ENCODE peak calls at places on chromosomes 6 and 20, in nine cellular contexts. L is uterus, J is left lung, K is gastrocnemius medialis, T is IMR-90, H is PC-9, A is upper lobe of right lung, X is HCT116, E is ascending aorta. B is an unnamed sample. For H3K4me1, the result is how much of the 10 kb centered on the place peaks cover.

GRCh38 chr6:125780540-125781306 is 10.0 kb upstream of the NCOA7 start:
- DNase-seq in A (peak), X (peak), E (no peak), H (peak), T (peak), K (peak), J (peak), L (peak), B (peak)

GRCh38 chr6:5731435-5731834 is 275.3 kb downstream of the NRN1 start:
- DNase-seq in A (no peak), E (no peak), T (no peak), K (no peak), X (no peak), J (no peak), H (no peak), L (no peak), B (no peak)

GRCh38 chr6:53065266-53066058 is at the start of gene FBXO9:
- DNase-seq in X (no peak), H (no peak), A (peak), T (no peak), E (peak), K (peak), L (peak), J (peak), B (peak)

GRCh38 chr20:57071283-57071701 is 195.1 kb downstream of the BMP7 start:
- DNase-seq in K (no peak), E (no peak), X (no peak), J (no peak), A (peak), L (no peak), T (no peak), H (peak), B (peak)

GRCh38 chr20:50460608-50461268 is 49.4 kb upstream of the PTPN1 start:
- DNase-seq in E (peak), J (peak), H (peak), L (peak), T (peak), X (peak), K (peak), A (peak), B (peak)

GRCh38 chr20:61724376-61724775 is 341.3 kb downstream of the TAF4 start:
- DNase-seq in K (no peak), X (no peak), A (no peak), J (no peak), H (no peak), E (no peak), T (no peak), L (no peak), B (no peak)

GRCh38 chr6:139290787-139291294 is 957 bp downstream of the TXLNB start:
- DNase-seq in A (no peak), X (no peak), T (peak), E (no peak), K (peak), J (no peak), L (peak), H (peak), B (no peak)

GRCh38 chr6:17768388-17768787 is 61.7 kb upstream of the NUP153 start:
- DNase-seq in K (no peak), J (no peak), T (peak), A (no peak), L (no peak), H (no peak), E (no peak), X (no peak), B (no peak)

GRCh38 chr6:79372757-79373156 is 138.3 kb upstream of the HMGN3 start:
- DNase-seq in L (no peak), A (no peak), J (no peak), T (no peak), H (no peak), X (no peak), K (no peak), E (no peak), B (no peak)

GRCh38 chr20:41003143-41003932 is 25.3 kb upstream of the TOP1 start:
- DNase-seq in H (peak), L (peak), A (peak), E (peak), J (no peak), K (peak), X (peak), T (peak), B (peak)

GRCh38 chr20:6232436-6232835 is 109.6 kb upstream of the FERMT1 start:
- DNase-seq in K (no peak), J (no peak), L (no peak), T (no peak), A (no peak), X (no peak), H (no peak), E (no peak), B (no peak)

GRCh38 chr20:35002426-35003210 is 47.0 kb downstream of the MYH7B start:
- DNase-seq in A (no peak), J (peak), X (no peak), L (no peak), E (no peak), T (no peak), H (no peak), K (no peak), B (peak)

GRCh38 chr6:43246301-43247114 is 3.2 kb downstream of the TTBK1 start:
- DNase-seq in J (peak), E (no peak), T (no peak), A (peak), L (peak), K (no peak), X (peak), H (peak), B (no peak)

GRCh38 chr6:170284126-170284773 is 6.6 kb downstream of the DLL1 start:
- DNase-seq in L (no peak), J (no peak), T (no peak), H (no peak), K (no peak), A (peak), E (no peak), X (no peak), B (no peak)

GRCh38 chr20:58070664-58071499 is 157.6 kb downstream of the ANKRD60 start:
- DNase-seq in X (no peak), T (no peak), A (no peak), E (no peak), J (no peak), H (no peak), L (no peak), K (no peak), B (peak)

GRCh38 chr20:58698741-58699141 is 6.1 kb downstream of the NPEPL1 start:
- DNase-seq in J (peak), A (peak), E (no peak), H (no peak), K (no peak), L (peak), T (no peak), X (no peak), B (peak)

GRCh38 chr20:52230406-52230805 is 38.8 kb upstream of the ZFP64 start:
- DNase-seq in J (no peak), K (no peak), X (no peak), H (no peak), E (no peak), A (no peak), L (no peak), T (no peak), B (no peak)

GRCh38 chr20:37490670-37491350 is 30.2 kb upstream of the NNAT start:
- DNase-seq in J (no peak), E (no peak), X (no peak), A (no peak), T (no peak), L (no peak), K (no peak), H (no peak), B (no peak)

GRCh38 chr6:38012573-38012972 is 193.0 kb downstream of the ZFAND3 start:
- DNase-seq in T (peak), J (no peak), X (peak), L (no peak), K (no peak), H (no peak), A (no peak), E (no peak), B (no peak)

GRCh38 chr20:47774081-47774777 is 11.1 kb downstream of the SULF2 start:
- DNase-seq in K (no peak), E (no peak), H (no peak), A (no peak), X (no peak), J (no peak), L (no peak), T (no peak), B (no peak)

GRCh38 chr6:97427648-97428047 is 144.6 kb upstream of the MMS22L start:
- DNase-seq in K (no peak), T (no peak), E (no peak), X (no peak), J (no peak), H (no peak), A (no peak), L (no peak), B (no peak)

GRCh38 chr6:41408576-41408975 is 73.2 kb downstream of the NCR2 start:
- DNase-seq in T (no peak), X (no peak), A (no peak), J (no peak), L (no peak), E (no peak), H (no peak), K (no peak), B (no peak)

GRCh38 chr20:45011108-45011526 is 44.8 kb downstream of the STK4 start:
- DNase-seq in K (peak), L (peak), E (no peak), A (no peak), J (no peak), H (peak), T (peak), X (peak), B (no peak)

GRCh38 chr6:119533603-119534279 is 184.2 kb upstream of the MAN1A1 start:
- DNase-seq in J (no peak), H (peak), X (peak), E (no peak), K (no peak), L (no peak), T (peak), A (no peak), B (no peak)

GRCh38 chr6:141118991-141119390 is 1013.7 kb upstream of the GJE1 start:
- DNase-seq in K (no peak), T (no peak), X (no peak), A (no peak), H (no peak), J (no peak), L (no peak), E (no peak), B (no peak)

GRCh38 chr6:47603995-47604394 is 94.4 kb upstream of the ADGRF4 start:
- DNase-seq in L (no peak), J (no peak), A (no peak), E (no peak), X (no peak), T (no peak), K (no peak), H (no peak), B (no peak)

GRCh38 chr6:27592481-27593199 is 119.7 kb upstream of the ZNF184 start:
- DNase-seq in L (no peak), H (peak), T (peak), J (no peak), A (no peak), E (no peak), X (no peak), K (no peak), B (no peak)

GRCh38 chr6:11101417-11101816 is 7.8 kb downstream of the SMIM13 start:
- DNase-seq in L (no peak), H (no peak), A (no peak), T (no peak), J (no peak), K (no peak), X (no peak), E (no peak), B (no peak)

GRCh38 chr20:38223743-38224100 is 36.8 kb downstream of the KIAA1755 start:
- DNase-seq in E (no peak), J (no peak), T (no peak), X (no peak), A (peak), K (no peak), H (no peak), L (no peak), B (peak)

GRCh38 chr6:38522322-38522721 is 117.4 kb downstream of the BTBD9 start:
- DNase-seq in T (peak), H (no peak), L (peak), E (no peak), J (no peak), X (no peak), A (no peak), K (no peak), B (no peak)

GRCh38 chr6:9307786-9308185 is 872.4 kb upstream of the SLC35B3 start:
- DNase-seq in H (no peak), A (no peak), L (no peak), T (no peak), J (no peak), E (no peak), X (no peak), K (no peak), B (no peak)

GRCh38 chr6:152380993-152381898 is 255.9 kb downstream of the SYNE1 start:
- DNase-seq in A (peak), K (peak), E (peak), X (peak), L (peak), T (peak), J (no peak), H (no peak), B (peak)

GRCh38 chr6:43793875-43794242 is 23.8 kb downstream of the VEGFA start:
- DNase-seq in J (no peak), T (no peak), A (peak), X (no peak), H (no peak), K (no peak), E (no peak), L (no peak), B (no peak)

GRCh38 chr6:89009624-89010059 is 46.2 kb upstream of the RNGTT start:
- DNase-seq in A (no peak), L (no peak), T (no peak), K (no peak), E (no peak), J (no peak), H (no peak), X (no peak), B (no peak)

GRCh38 chr6:158208226-158208807 is 40.2 kb downstream of the GTF2H5 start:
- DNase-seq in A (no peak), J (no peak), E (no peak), X (no peak), H (no peak), L (no peak), T (no peak), K (no peak), B (no peak)

GRCh38 chr6:124742971-124743370 is 219.3 kb upstream of the RNF217 start:
- DNase-seq in L (no peak), H (no peak), X (no peak), E (no peak), K (no peak), J (no peak), A (no peak), T (no peak), B (no peak)

GRCh38 chr6:44868905-44869304 is 459.2 kb upstream of the RUNX2 start:
- DNase-seq in A (no peak), K (no peak), E (no peak), X (no peak), J (no peak), H (no peak), T (no peak), L (no peak), B (no peak)

GRCh38 chr6:56430629-56431600 is 183.5 kb upstream of the COL21A1 start:
- DNase-seq in K (no peak), J (no peak), T (no peak), A (no peak), H (no peak), X (no peak), L (no peak), E (no peak), B (no peak)

DNA sequence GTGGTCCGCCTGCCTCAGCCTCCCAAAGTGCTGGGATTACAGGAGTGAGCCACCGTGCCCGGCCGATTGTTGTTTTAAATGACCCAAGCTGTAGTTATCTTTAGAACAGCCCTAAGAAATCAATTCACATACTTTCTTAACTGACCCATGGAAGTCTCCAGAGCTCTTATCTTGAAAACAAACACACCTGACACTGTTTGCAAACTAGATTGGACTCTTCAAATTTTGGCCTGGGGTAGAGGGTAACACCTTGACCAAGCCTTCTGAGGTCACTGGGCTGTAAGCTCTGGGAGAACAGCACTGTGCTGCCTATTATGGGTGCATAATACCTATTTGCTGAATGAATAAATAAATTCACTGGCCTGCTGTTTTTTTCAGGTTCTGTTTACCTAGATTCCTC is 190.6 kb downstream of the AIG1 start:
- DNase-seq in H (no peak), T (no peak), X (no peak), K (no peak), L (no peak), J (no peak), E (no peak), A (no peak), B (no peak)
- TF ChIP-seq CTCF in H (no peak), T (no peak), X (no peak), K (no peak), L (no peak), J (no peak), E (no peak), A (no peak), B (no peak)

DNA sequence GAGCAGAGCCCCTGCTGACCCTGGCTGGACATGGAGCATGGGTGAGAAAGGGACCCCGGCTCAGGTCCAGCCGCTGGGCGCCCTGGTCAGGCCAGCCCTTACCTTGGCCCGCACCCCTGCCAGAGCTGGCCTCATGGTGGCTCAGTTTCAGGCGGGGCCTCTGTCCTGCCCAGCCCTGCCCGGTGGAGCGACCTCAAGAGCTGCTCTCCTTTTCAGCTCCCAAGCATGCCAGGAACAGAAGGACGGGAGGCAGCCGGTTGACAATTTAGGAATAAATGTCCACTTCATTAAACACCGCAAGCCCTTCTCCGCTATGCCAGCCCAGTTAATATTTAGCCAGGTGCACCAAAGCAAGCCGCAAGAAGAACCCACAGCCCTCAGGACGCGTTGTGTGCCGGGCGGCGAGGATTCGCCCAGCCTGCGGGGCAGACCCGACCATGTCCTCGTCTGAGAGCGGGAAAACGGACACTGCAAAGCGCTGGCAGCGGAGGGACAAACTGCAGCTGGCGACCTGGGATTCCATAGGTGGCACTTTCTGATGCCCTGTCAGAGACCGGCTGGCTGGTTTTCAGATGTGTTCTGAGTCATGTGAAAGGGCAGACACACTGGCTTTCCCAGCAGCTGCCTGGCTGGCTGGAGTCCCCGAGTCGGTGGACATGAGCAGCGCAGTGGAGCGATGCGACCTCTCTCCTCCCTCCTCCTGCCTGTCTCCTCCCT is 221.9 kb downstream of the TTLL2 start:
- DNase-seq in K (no peak), H (no peak), E (no peak), A (no peak), X (no peak), J (no peak), L (no peak), T (no peak), B (no peak)
- H3K27ac ChIP-seq in K (no peak), H (no peak), E (peak), A (no peak), X (no peak), J (no peak), L (peak), T (no peak), B (no peak)

GRCh38 chr6:159464827-159465226 is 228.2 kb downstream of the SOD2 start:
- DNase-seq in E (no peak), T (no peak), H (no peak), J (no peak), A (no peak), L (no peak), X (no peak), K (no peak), B (no peak)

GRCh38 chr6:159470400-159470799 is 222.6 kb downstream of the SOD2 start:
- DNase-seq in H (no peak), A (no peak), K (no peak), T (no peak), J (no peak), E (no peak), X (no peak), L (no peak), B (no peak)

GRCh38 chr6:159469449-159469848 is 223.6 kb downstream of the SOD2 start:
- DNase-seq in L (no peak), A (no peak), T (no peak), J (no peak), H (no peak), E (no peak), X (no peak), K (no peak), B (no peak)

GRCh38 chr6:159467473-159468041 is 225.5 kb downstream of the SOD2 start:
- DNase-seq in T (no peak), K (no peak), A (no peak), L (no peak), H (no peak), E (no peak), X (no peak), J (no peak), B (no peak)

GRCh38 chr6:159466934-159467333 is 226.1 kb downstream of the SOD2 start:
- DNase-seq in T (no peak), J (no peak), E (no peak), X (no peak), L (no peak), H (no peak), A (no peak), K (no peak), B (no peak)
- H3K4me1 ChIP-seq in T (under half), J (under half), E (under half), X (under half), L (under half), H (under half), A (under half), K (under half), B (under half)

GRCh38 chr6:23176883-23177282 is 607.5 kb downstream of the HDGFL1 start:
- DNase-seq in K (no peak), L (no peak), T (no peak), A (no peak), E (no peak), J (no peak), X (no peak), H (no peak), B (no peak)

GRCh38 chr6:23183846-23184245 is 614.5 kb downstream of the HDGFL1 start:
- DNase-seq in H (no peak), K (no peak), L (no peak), J (no peak), E (no peak), T (no peak), A (no peak), X (no peak), B (no peak)

GRCh38 chr6:23181301-23182110 is 612.1 kb downstream of the HDGFL1 start:
- DNase-seq in A (no peak), L (no peak), E (no peak), K (no peak), H (no peak), T (no peak), J (no peak), X (no peak), B (no peak)

GRCh38 chr6:23179994-23180393 is 610.6 kb downstream of the HDGFL1 start:
- DNase-seq in H (no peak), E (no peak), L (no peak), T (no peak), J (no peak), K (no peak), X (no peak), A (no peak), B (no peak)

GRCh38 chr6:23180504-23181293 is 611.3 kb downstream of the HDGFL1 start:
- DNase-seq in A (peak), K (no peak), L (peak), T (peak), J (no peak), X (no peak), E (no peak), H (no peak), B (no peak)
- TF ChIP-seq CTCF in A (no peak), K (no peak), L (no peak), T (peak), J (no peak), X (no peak), E (no peak), H (no peak), B (no peak)

B was measured in tibial artery.